ENCODE peak calls at places on chromosomes 13 and 19, in seven cellular contexts. B is SK-N-SH, W is GM12878, D is GM12892, Y is H1, O is K562, A is HepG2. J is an unnamed sample.
A peak's percentile ranks its signal among the peaks of the same experiment; 100 is the strongest.

GRCh38 chr13:74132152-74132767 is 1.9 kb downstream of the KLF12 start:
- DNase-seq in B (no peak), W (no peak), D (no peak), Y (no peak), O (no peak), A (peak; percentile 15), J (no peak)

GRCh38 chr13:30785146-30785845 is 50.0 kb downstream of the ALOX5AP start:
- DNase-seq in B (no peak), W (no peak), D (no peak), Y (no peak), O (no peak), A (no peak), J (no peak)

GRCh38 chr13:97568850-97569249 is 134.9 kb downstream of the RAP2A start:
- DNase-seq in B (no peak), W (no peak), D (no peak), Y (no peak), O (no peak), A (no peak), J (no peak)

GRCh38 chr13:39451860-39452301 is 151.1 kb downstream of the LHFPL6 start:
- DNase-seq in B (no peak), W (no peak), D (no peak), Y (no peak), O (no peak), A (no peak), J (no peak)

GRCh38 chr13:88411696-88412095 is 740.5 kb downstream of the SLITRK5 start:
- DNase-seq in B (no peak), W (no peak), D (no peak), Y (no peak), O (no peak), A (no peak), J (no peak)

GRCh38 chr19:16778796-16779411 is 50.3 kb upstream of the SIN3B start:
- DNase-seq in B (peak; percentile 52), W (peak; percentile 26), D (peak; percentile 51), Y (peak; percentile 80), O (peak; percentile 77), A (peak; percentile 40), J (peak; percentile 47)

GRCh38 chr19:44741258-44741731 is 7.2 kb upstream of the BCL3 start:
- DNase-seq in B (no peak), W (no peak), D (no peak), Y (no peak), O (no peak), A (no peak), J (no peak)

GRCh38 chr13:88958821-88959220 is 1287.7 kb downstream of the SLITRK5 start:
- DNase-seq in B (no peak), W (no peak), D (no peak), Y (no peak), O (no peak), A (no peak), J (no peak)

GRCh38 chr19:33194527-33194883 is 375 bp downstream of the LRP3 start:
- DNase-seq in B (no peak), W (no peak), D (no peak), Y (no peak), O (no peak), A (no peak), J (peak; percentile 12)

GRCh38 chr13:46633416-46633815 is 80.4 kb downstream of the LRCH1 start:
- DNase-seq in B (no peak), W (no peak), D (no peak), Y (no peak), O (no peak), A (peak; percentile 12), J (no peak)

GRCh38 chr13:23608704-23609413 is 38.6 kb downstream of the TNFRSF19 start:
- DNase-seq in B (peak; percentile 75), W (no peak), D (no peak), Y (no peak), O (no peak), A (peak; percentile 32), J (no peak)

GRCh38 chr19:51771369-51771768 is 10.4 kb downstream of the FPR2 start:
- DNase-seq in B (no peak), W (no peak), D (no peak), Y (no peak), O (no peak), A (no peak), J (no peak)

GRCh38 chr19:17616961-17617806 is 61.7 kb downstream of the COLGALT1 start:
- DNase-seq in B (peak; percentile 60), W (no peak), D (no peak), Y (peak; percentile 82), O (peak; percentile 97), A (peak; percentile 44), J (no peak)

GRCh38 chr13:80116107-80116506 is 224.8 kb downstream of the SPRY2 start:
- DNase-seq in B (no peak), W (no peak), D (no peak), Y (no peak), O (no peak), A (no peak), J (no peak)

GRCh38 chr13:35140831-35141230 is 198.8 kb downstream of the NBEA start:
- DNase-seq in B (no peak), W (no peak), D (no peak), Y (no peak), O (no peak), A (no peak), J (no peak)

GRCh38 chr13:52652170-52652979 is at the start of gene SUGT1:
- DNase-seq in B (peak; percentile 91), W (peak; percentile 92), D (peak; percentile 74), Y (peak; percentile 96), O (peak; percentile 85), A (peak; percentile 94), J (peak; percentile 65)
- TF ChIP-seq POLR2AphosphoS5 in B (peak; percentile 92), W (peak; percentile 94), D (peak; percentile 88), Y (peak; percentile 86), O (peak; percentile 52), A (peak; percentile 90), J (peak; percentile 78)

GRCh38 chr13:27288397-27288796 is 17.8 kb downstream of the RASL11A start:
- DNase-seq in B (no peak), W (no peak), D (no peak), Y (no peak), O (no peak), A (no peak), J (no peak)

GRCh38 chr13:27293051-27293691 is 22.5 kb downstream of the RASL11A start:
- DNase-seq in B (no peak), W (no peak), D (no peak), Y (no peak), O (no peak), A (no peak), J (no peak)

GRCh38 chr13:27293873-27294515 is 23.4 kb downstream of the RASL11A start:
- DNase-seq in B (no peak), W (no peak), D (no peak), Y (no peak), O (no peak), A (no peak), J (no peak)

GRCh38 chr13:27290715-27291114 is 20.1 kb downstream of the RASL11A start:
- DNase-seq in B (no peak), W (no peak), D (no peak), Y (no peak), O (no peak), A (no peak), J (no peak)

GRCh38 chr13:27289016-27289665 is 18.5 kb downstream of the RASL11A start:
- DNase-seq in B (no peak), W (no peak), D (no peak), Y (no peak), O (no peak), A (no peak), J (no peak)
- TF ChIP-seq TAF1 in B (no peak), W (no peak), D (no peak), Y (no peak), O (no peak), A (no peak), J (no peak)

DNA sequence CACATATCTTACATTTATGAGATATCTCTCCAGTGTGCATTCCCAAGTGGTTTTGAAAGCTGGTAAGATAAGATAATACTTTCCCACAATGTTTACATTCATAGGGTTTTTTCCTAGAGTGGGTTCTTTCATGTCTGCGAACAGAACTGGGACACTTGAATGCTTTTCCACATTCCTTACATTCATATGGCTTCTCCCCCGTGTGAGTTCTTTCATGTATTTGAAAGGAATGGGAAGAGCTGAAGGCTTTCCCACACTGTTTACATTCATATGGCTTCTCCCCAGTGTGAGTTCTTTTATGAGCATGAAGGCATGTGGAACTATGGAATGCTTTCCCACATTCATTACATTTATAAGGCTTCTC is 19.7 kb downstream of the ZNF433 start:
- DNase-seq in B (no peak), W (no peak), D (no peak), Y (no peak), O (no peak), A (peak; percentile 88), J (no peak)
- TF ChIP-seq POLR2AphosphoS5 in B (no peak), W (no peak), D (no peak), Y (no peak), O (no peak), A (no peak), J (no peak)

DNA sequence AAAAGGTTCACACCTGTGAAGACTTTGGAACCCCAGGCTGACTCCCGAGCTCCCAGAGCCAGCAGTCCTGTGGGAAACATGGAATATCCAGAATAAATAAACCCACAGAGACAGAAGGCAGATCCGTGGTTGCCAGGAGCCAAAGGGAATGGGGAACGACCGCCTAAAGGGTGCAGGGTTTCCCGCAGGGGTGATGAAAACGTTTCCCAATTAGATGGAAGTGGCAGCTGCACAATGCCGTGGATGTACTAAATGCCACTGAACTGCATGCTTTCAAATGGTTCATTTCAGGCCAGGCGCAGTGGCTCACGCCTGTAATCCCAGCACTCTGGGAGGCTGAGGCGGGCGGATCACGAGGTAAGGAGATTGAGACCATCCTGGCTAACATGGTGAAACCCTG is 23.4 kb upstream of the DPRX start:
- DNase-seq in B (no peak), W (no peak), D (no peak), Y (no peak), O (no peak), A (no peak), J (no peak)
- TF ChIP-seq TAF1 in B (no peak), W (no peak), D (no peak), Y (no peak), O (no peak), A (no peak), J (no peak)

GRCh38 chr13:42048625-42049453 is at the start of gene DGKH:
- DNase-seq in B (peak; percentile 95), W (no peak), D (peak; percentile 75), Y (peak; percentile 83), O (peak; percentile 88), A (no peak), J (peak; percentile 70)
- TF ChIP-seq POLR2AphosphoS5 in B (peak; percentile 22), W (peak; percentile 44), D (no peak), Y (no peak), O (no peak), A (no peak), J (no peak)